ENCODE peak calls at places on chromosomes 16 and 17, in five cellular contexts. Y, K, T, F and X are unnamed samples.

GRCh38 chr17:58172369-58173071 is 5.7 kb downstream of the OR4D2 start:
- DNase-seq in F (peak), K (peak), Y (no peak), T (peak), X (peak)

GRCh38 chr16:50270510-50271147 is 4.3 kb downstream of the ADCY7 start:
- DNase-seq in T (no peak), Y (no peak), K (no peak), F (no peak), X (no peak)

GRCh38 chr17:73929860-73930430 is 273.5 kb upstream of the RPL38 start:
- DNase-seq in F (no peak), Y (no peak), K (no peak), T (no peak), X (no peak)

GRCh38 chr16:7624871-7625766 is 292.5 kb downstream of the RBFOX1 start:
- DNase-seq in F (no peak), K (no peak), T (no peak), Y (no peak), X (no peak)

GRCh38 chr16:66275795-66276428 is 90.6 kb upstream of the CDH5 start:
- DNase-seq in Y (no peak), K (peak), T (peak), F (peak), X (no peak)

GRCh38 chr17:74450925-74451403 is 15.5 kb upstream of the CD300A start:
- DNase-seq in K (no peak), T (no peak), F (no peak), Y (no peak), X (no peak)

GRCh38 chr17:72657467-72658317 is 434.8 kb downstream of the SLC39A11 start:
- DNase-seq in F (no peak), T (no peak), K (peak), Y (no peak), X (no peak)

GRCh38 chr16:50677351-50677750 is 3.8 kb downstream of the SNX20 start:
- DNase-seq in T (no peak), F (no peak), Y (no peak), K (no peak), X (no peak)

GRCh38 chr16:67915831-67916723 is 15.6 kb downstream of the CTRL start:
- DNase-seq in F (no peak), T (no peak), K (no peak), Y (no peak), X (no peak)

GRCh38 chr16:67965668-67966548 is 2.5 kb downstream of the SLC12A4 start:
- DNase-seq in K (no peak), T (peak), Y (no peak), F (no peak), X (no peak)

GRCh38 chr17:7252176-7253043 is at the start of gene ELP5:
- DNase-seq in F (peak), T (peak), Y (peak), K (peak), X (peak)

GRCh38 chr16:57753448-57754353 is 18.1 kb downstream of the KATNB1 start:
- DNase-seq in T (no peak), F (no peak), Y (no peak), K (no peak), X (no peak)

GRCh38 chr17:21042434-21043295 is at the start of gene USP22:
- DNase-seq in F (peak), K (no peak), Y (no peak), T (no peak), X (no peak)

GRCh38 chr17:61402978-61403845 is 3.6 kb downstream of the TBX2 start:
- DNase-seq in T (peak), Y (peak), F (no peak), K (peak), X (peak)

GRCh38 chr17:9218911-9219310 is 197.6 kb downstream of the NTN1 start:
- DNase-seq in K (peak), T (no peak), Y (no peak), F (no peak), X (no peak)

GRCh38 chr16:87702325-87702811 is 63.4 kb downstream of the KLHDC4 start:
- DNase-seq in Y (no peak), K (peak), T (peak), F (peak), X (peak)

GRCh38 chr17:48055531-48056245 is 7.5 kb downstream of the NFE2L1 start:
- DNase-seq in K (peak), Y (no peak), T (peak), F (peak), X (no peak)

GRCh38 chr17:76271669-76272540 is 6.8 kb downstream of the UBALD2 start:
- DNase-seq in Y (no peak), F (peak), T (no peak), K (peak), X (no peak)

GRCh38 chr17:61461967-61462733 is 9.9 kb downstream of the TBX4 start:
- DNase-seq in Y (no peak), T (peak), K (peak), F (no peak), X (peak)

GRCh38 chr16:82061861-82062525 is 26.9 kb downstream of the HSD17B2 start:
- DNase-seq in F (peak), T (peak), Y (no peak), K (no peak), X (peak)
- TF ChIP-seq CTCF in F (peak), T (peak), Y (no peak), K (peak), X (peak)

GRCh38 chr16:89060207-89060794 is 33.4 kb upstream of the ACSF3 start:
- DNase-seq in T (no peak), F (peak), Y (no peak), K (no peak), X (no peak)

GRCh38 chr16:89058812-89059211 is 34.8 kb upstream of the ACSF3 start:
- DNase-seq in K (no peak), F (no peak), T (no peak), Y (no peak), X (no peak)

GRCh38 chr16:89061590-89062380 is 31.9 kb upstream of the ACSF3 start:
- DNase-seq in T (no peak), K (no peak), Y (no peak), F (peak), X (no peak)

GRCh38 chr16:89062389-89063345 is 31.0 kb upstream of the ACSF3 start:
- DNase-seq in T (no peak), F (peak), K (no peak), Y (no peak), X (no peak)

DNA sequence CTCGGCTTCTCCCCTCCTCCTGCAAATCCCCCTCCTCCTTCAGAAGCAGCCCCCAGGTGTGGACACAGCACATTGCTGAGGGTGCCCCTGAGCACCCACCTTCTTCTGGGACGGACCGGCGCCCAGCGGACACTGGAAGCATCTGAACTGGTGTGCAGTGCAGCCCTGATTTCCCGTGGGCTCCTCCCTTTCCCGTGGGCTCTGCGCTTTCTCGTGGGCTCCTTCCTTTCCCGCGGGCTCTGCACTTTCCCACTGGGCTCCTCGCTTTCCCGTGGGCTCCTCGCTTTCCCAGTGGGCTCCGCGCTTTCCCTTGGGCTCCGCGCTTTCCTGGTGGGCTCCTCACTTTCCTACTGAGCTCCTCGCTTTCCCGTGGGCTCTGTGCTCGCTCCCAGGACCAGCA is 32.6 kb upstream of the ACSF3 start:
- DNase-seq in T (no peak), F (no peak), K (no peak), Y (no peak), X (no peak)
- H3K4me3 ChIP-seq in T (no peak), F (no peak), K (no peak), Y (no peak), X (no peak)

DNA sequence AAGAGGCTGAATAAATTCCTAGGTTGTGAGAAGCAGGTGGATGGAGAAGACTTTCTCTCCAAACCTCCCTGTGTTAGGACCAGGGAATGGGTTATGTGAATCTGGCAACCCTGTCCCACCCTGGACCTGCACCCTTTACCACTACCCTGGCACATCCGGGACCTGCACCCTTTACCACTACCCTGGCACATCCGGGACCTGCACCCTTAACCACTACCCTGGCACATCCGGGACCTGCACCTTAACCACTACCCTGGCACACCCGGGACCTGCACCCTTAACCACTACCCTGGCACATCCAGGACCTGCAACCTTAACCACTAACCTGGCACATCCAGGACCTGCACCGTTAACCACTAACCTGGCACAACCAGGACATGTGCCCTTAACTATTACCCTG is 207.0 kb upstream of the CACNG3 start:
- DNase-seq in K (no peak), F (no peak), T (no peak), Y (no peak), X (no peak)
- TF ChIP-seq CTCF in K (no peak), F (no peak), T (no peak), Y (no peak), X (no peak)

GRCh38 chr17:16649585-16649984 is 4.1 kb downstream of the ZNF624 start:
- DNase-seq in F (no peak), T (no peak), Y (no peak), K (no peak), X (no peak)

GRCh38 chr17:16652847-16653366 is 743 bp downstream of the ZNF624 start:
- DNase-seq in K (no peak), T (peak), Y (no peak), F (peak), X (no peak)

GRCh38 chr17:16653367-16654041 is at the start of gene ZNF624:
- DNase-seq in T (peak), F (peak), K (peak), Y (peak), X (peak)

GRCh38 chr17:16652252-16652651 is 1.4 kb downstream of the ZNF624 start:
- DNase-seq in F (no peak), Y (no peak), T (no peak), K (no peak), X (no peak)
- H3K4me3 ChIP-seq in F (no peak), Y (no peak), T (no peak), K (no peak), X (peak)

GRCh38 chr16:1780677-1781072 is 1.7 kb downstream of the SPSB3 start:
- DNase-seq in Y (no peak), F (no peak), K (no peak), T (no peak), X (no peak)

GRCh38 chr16:1781254-1781653 is 1.1 kb downstream of the SPSB3 start:
- DNase-seq in Y (no peak), K (no peak), T (no peak), F (no peak), X (no peak)

GRCh38 chr16:1782408-1783247 is at the start of the genes NUBP2 and SPSB3:
- DNase-seq in K (peak), F (peak), Y (peak), T (peak), X (peak)

GRCh38 chr16:1779741-1780676 is 2.4 kb downstream of the SPSB3 start:
- DNase-seq in Y (no peak), K (no peak), F (no peak), T (no peak), X (no peak)

GRCh38 chr16:1781758-1782407 is 488 bp downstream of the SPSB3 start:
- DNase-seq in Y (no peak), T (no peak), F (peak), K (no peak), X (peak)
- TF ChIP-seq CTCF in Y (no peak), T (peak), F (no peak), K (peak), X (peak)

GRCh38 chr16:180921-181667 is 835 bp downstream of the HBQ1 start:
- DNase-seq in T (peak), Y (peak), F (peak), K (peak), X (peak)
- H3K4me3 ChIP-seq in T (peak), Y (peak), F (no peak), K (peak), X (peak)

GRCh38 chr17:82418001-82418986 is at the start of the genes HEXD and OGFOD3:
- DNase-seq in F (peak), Y (peak), T (peak), K (peak), X (peak)
- TF ChIP-seq CTCF in F (no peak), Y (peak), T (no peak), K (no peak), X (no peak)

GRCh38 chr16:31109622-31110021 is 1.4 kb downstream of the BCKDK start:
- DNase-seq in T (no peak), F (no peak), K (no peak), Y (no peak), X (no peak)
- H3K4me3 ChIP-seq in T (no peak), F (no peak), K (no peak), Y (no peak), X (no peak)